ENCODE peak calls at places on chromosomes 6 and 20, in eight cellular contexts. A is left ventricle myocardium inferior, V is BJ, U is astrocyte, N is fibroblast of lung, G is A673, Z is astrocyte of the cerebellum, S is Panc1. I is an unnamed sample.

GRCh38 chr6:20191951-20192350 is 20.3 kb downstream of the MBOAT1 start:
- DNase-seq in U (no peak), V (no peak), A (no peak), S (no peak), N (peak), Z (no peak), G (no peak), I (no peak)

GRCh38 chr6:130136803-130137202 is 85.9 kb downstream of the SAMD3 start:
- DNase-seq in A (no peak), G (no peak), U (peak), N (peak), S (no peak), Z (no peak), V (no peak), I (peak)

GRCh38 chr20:32663704-32664351 is 9.9 kb downstream of the C20orf203 start:
- DNase-seq in N (no peak), S (no peak), G (no peak), V (no peak), U (no peak), Z (no peak), A (no peak), I (no peak)

GRCh38 chr6:136823128-136823660 is 802 bp downstream of the PEX7 start:
- DNase-seq in Z (no peak), N (no peak), G (peak), A (no peak), V (no peak), U (peak), S (no peak), I (no peak)

GRCh38 chr6:150465610-150466009 is 96.8 kb downstream of the IYD start:
- DNase-seq in N (no peak), U (no peak), S (no peak), Z (no peak), V (no peak), A (no peak), G (no peak), I (no peak)

GRCh38 chr6:159038914-159039884 is 5.6 kb downstream of the TAGAP start:
- DNase-seq in N (peak), V (peak), G (no peak), A (no peak), U (peak), S (no peak), Z (no peak), I (peak)

GRCh38 chr20:52382931-52383330 is 191.4 kb upstream of the ZFP64 start:
- DNase-seq in G (no peak), Z (no peak), V (no peak), N (no peak), U (no peak), S (no peak), A (no peak), I (no peak)

GRCh38 chr6:116387374-116387773 is 16.6 kb downstream of the DSE start:
- DNase-seq in S (no peak), Z (no peak), A (no peak), G (no peak), U (peak), V (no peak), N (peak), I (peak)

GRCh38 chr20:48971956-48972355 is 50.4 kb downstream of the ARFGEF2 start:
- DNase-seq in V (no peak), S (no peak), N (no peak), U (no peak), Z (no peak), G (no peak), A (no peak), I (no peak)

GRCh38 chr20:1934578-1935573 is 39.7 kb downstream of the SIRPA start:
- DNase-seq in V (no peak), N (peak), U (peak), G (peak), Z (no peak), A (peak), S (no peak), I (no peak)

GRCh38 chr6:108074057-108074358 is 533 bp downstream of the OSTM1 start:
- DNase-seq in U (no peak), G (no peak), Z (no peak), N (no peak), S (no peak), A (no peak), V (no peak), I (no peak)

GRCh38 chr20:49452011-49452482 is 30.4 kb downstream of the KCNB1 start:
- DNase-seq in N (peak), G (no peak), S (no peak), U (no peak), Z (no peak), V (no peak), A (peak), I (no peak)

GRCh38 chr6:26045939-26046368 is 41.3 kb upstream of the HFE start:
- DNase-seq in V (no peak), G (peak), U (no peak), S (no peak), A (no peak), N (no peak), Z (no peak), I (no peak)

GRCh38 chr6:20433929-20434328 is 32.2 kb downstream of the E2F3 start:
- DNase-seq in A (no peak), G (no peak), N (no peak), Z (no peak), S (no peak), V (no peak), U (no peak), I (no peak)

GRCh38 chr6:33490621-33491020 is 36.2 kb downstream of the ZBTB9 start:
- DNase-seq in Z (no peak), U (no peak), S (no peak), A (no peak), N (no peak), G (no peak), V (no peak), I (no peak)

GRCh38 chr6:169828176-169828575 is 76.8 kb downstream of the ERMARD start:
- DNase-seq in G (no peak), Z (no peak), N (no peak), U (no peak), V (no peak), S (no peak), A (no peak), I (no peak)

GRCh38 chr6:33824461-33825154 is 20.8 kb upstream of the MLN start:
- DNase-seq in G (no peak), V (no peak), N (no peak), S (no peak), Z (no peak), A (no peak), U (no peak), I (no peak)

GRCh38 chr20:16684416-16684815 is 45.4 kb upstream of the SNRPB2 start:
- DNase-seq in V (no peak), N (no peak), A (no peak), U (no peak), Z (no peak), G (no peak), S (no peak), I (no peak)

GRCh38 chr6:149867876-149868640 is 3.9 kb upstream of the LRP11 start:
- DNase-seq in G (peak), S (no peak), U (no peak), N (no peak), A (no peak), V (no peak), Z (no peak), I (no peak)

GRCh38 chr20:32828029-32828666 is 8.4 kb downstream of the MAPRE1 start:
- DNase-seq in V (no peak), U (peak), N (peak), S (no peak), A (no peak), Z (no peak), G (no peak), I (no peak)

GRCh38 chr20:4951299-4951698 is 50.0 kb downstream of the SLC23A2 start:
- DNase-seq in N (peak), S (no peak), V (no peak), A (no peak), Z (peak), U (peak), G (peak), I (no peak)

GRCh38 chr6:97963148-97963680 is 680.2 kb upstream of the MMS22L start:
- DNase-seq in V (no peak), N (peak), G (no peak), Z (peak), U (peak), A (no peak), S (no peak), I (no peak)

GRCh38 chr6:155026366-155027045 is 31.4 kb downstream of the TIAM2 start:
- DNase-seq in N (peak), Z (peak), V (no peak), S (peak), U (peak), G (peak), A (no peak), I (peak)

GRCh38 chr6:75272145-75272840 is 12.3 kb downstream of the TMEM30A start:
- DNase-seq in V (no peak), U (peak), N (peak), S (no peak), A (no peak), G (no peak), Z (no peak), I (no peak)

GRCh38 chr6:84204011-84204410 is 23.4 kb downstream of the CEP162 start:
- DNase-seq in Z (no peak), N (no peak), V (no peak), A (no peak), S (no peak), G (no peak), U (no peak), I (no peak)

GRCh38 chr6:41706876-41707564 is 28.4 kb downstream of the TFEB start:
- DNase-seq in A (no peak), S (no peak), N (peak), U (no peak), V (no peak), Z (no peak), G (no peak), I (no peak)

GRCh38 chr6:155100087-155100486 is 105.0 kb downstream of the TIAM2 start:
- DNase-seq in V (no peak), U (peak), S (no peak), N (peak), Z (peak), A (peak), G (no peak), I (no peak)

GRCh38 chr6:118288355-118289124 is 259.6 kb upstream of the PLN start:
- DNase-seq in A (no peak), S (no peak), Z (no peak), G (no peak), U (peak), V (no peak), N (peak), I (no peak)

GRCh38 chr6:5135783-5136376 is 50.7 kb downstream of the PPP1R3G start:
- DNase-seq in S (no peak), V (no peak), N (peak), Z (no peak), A (no peak), U (no peak), G (peak), I (no peak)

GRCh38 chr20:33915726-33916331 is 77.9 kb upstream of the RALY start:
- DNase-seq in Z (no peak), G (peak), U (no peak), V (no peak), N (no peak), S (peak), A (peak), I (no peak)

GRCh38 chr6:138428943-138429616 is 25.1 kb downstream of the HEBP2 start:
- DNase-seq in Z (peak), V (no peak), U (peak), S (no peak), G (peak), A (no peak), N (peak), I (no peak)

GRCh38 chr6:106315765-106316375 is 9.7 kb downstream of the ATG5 start:
- DNase-seq in V (no peak), N (peak), S (no peak), U (peak), Z (no peak), G (peak), A (no peak), I (no peak)

GRCh38 chr20:58256842-58257241 is 28.4 kb upstream of the ANKRD60 start:
- DNase-seq in N (no peak), S (no peak), G (no peak), U (no peak), V (no peak), A (no peak), Z (no peak), I (no peak)

GRCh38 chr6:159529820-159530405 is 163.1 kb downstream of the SOD2 start:
- DNase-seq in U (no peak), Z (peak), A (peak), V (no peak), S (no peak), N (no peak), G (no peak), I (no peak)

GRCh38 chr6:46715106-46715505 is 20.1 kb downstream of the PLA2G7 start:
- DNase-seq in G (no peak), S (no peak), U (peak), N (peak), A (no peak), Z (no peak), V (no peak), I (no peak)

DNA sequence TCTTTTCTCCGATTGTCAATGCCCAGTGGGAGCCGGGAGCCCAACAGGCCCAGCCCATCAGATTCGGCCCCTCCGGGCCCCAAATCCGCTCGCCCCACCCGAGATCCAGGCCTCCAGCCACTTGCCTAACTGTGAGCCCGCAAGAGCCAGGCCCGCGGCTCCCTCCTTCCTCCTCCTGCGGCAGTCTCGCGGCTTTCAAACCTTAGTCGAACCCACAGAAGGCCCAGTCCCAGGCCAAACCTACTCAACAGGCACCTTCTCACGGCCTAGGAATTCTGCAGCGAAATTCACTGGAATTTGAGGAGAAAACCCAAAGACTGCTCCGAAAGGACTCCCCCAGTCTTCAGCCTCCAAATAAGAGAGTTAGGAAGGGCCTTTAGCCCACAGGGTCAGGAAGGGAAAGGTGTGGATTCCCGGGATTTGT is 2.8 kb upstream of the TFAP2A start:
- DNase-seq in U (no peak), G (no peak), Z (no peak), S (no peak), A (no peak), N (no peak), V (no peak), I (no peak)
- H3K4me3 ChIP-seq in U (no peak), G (no peak), Z (no peak), S (peak), A (no peak), N (no peak), V (no peak), I (no peak)

DNA sequence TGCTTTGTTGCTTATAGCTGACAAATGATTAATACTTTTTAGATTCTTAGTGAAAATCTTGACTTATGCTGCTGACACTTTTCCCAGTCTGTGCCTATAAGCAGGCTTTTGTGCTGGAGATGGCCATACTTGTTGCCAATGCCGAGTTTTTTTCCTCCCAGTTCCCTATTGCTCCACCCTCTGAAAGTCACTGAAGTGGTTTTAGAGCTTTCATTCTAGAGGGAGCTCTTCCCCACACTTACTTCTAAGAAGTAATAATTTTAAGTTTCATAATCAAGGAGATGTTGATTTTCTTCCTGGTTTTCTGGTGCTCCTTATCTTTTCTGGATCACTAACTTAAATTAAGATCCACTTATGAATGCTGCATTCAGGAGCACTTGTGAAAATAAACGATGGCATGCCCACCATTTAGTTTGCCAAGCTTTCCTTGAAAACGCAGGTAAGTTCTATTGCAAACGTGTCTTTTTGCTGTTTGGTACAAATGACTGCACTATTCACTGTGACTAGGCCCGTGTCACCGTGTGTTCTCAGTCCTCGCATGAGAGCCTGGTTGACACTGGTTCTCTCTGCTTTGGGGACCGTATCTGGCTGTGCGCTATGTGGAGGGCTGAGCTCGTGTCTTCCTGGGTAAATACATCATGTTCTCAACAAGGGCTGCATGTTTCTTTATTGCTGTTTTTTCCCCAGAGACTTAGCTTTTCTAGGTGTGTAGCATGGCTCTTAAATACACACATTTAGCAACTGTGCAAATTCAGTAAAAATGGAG is 50.2 kb downstream of the GFRA4 start:
- DNase-seq in N (no peak), G (no peak), Z (no peak), U (no peak), S (no peak), V (no peak), A (no peak), I (no peak)
- TF ChIP-seq CTCF in N (peak), G (peak), Z (no peak), U (no peak), S (peak), V (peak), A (no peak), I (no peak)

GRCh38 chr20:35207950-35208611 is 18.4 kb upstream of the MMP24 start:
- DNase-seq in V (no peak), N (peak), A (peak), Z (peak), S (peak), G (peak), U (peak), I (peak)
- H3K4me3 ChIP-seq in V (no peak), N (peak), A (peak), Z (no peak), S (no peak), G (no peak), U (no peak), I (peak)

GRCh38 chr20:55058938-55059337 is 583.5 kb downstream of the DOK5 start:
- DNase-seq in S (no peak), V (no peak), N (no peak), U (no peak), G (no peak), Z (no peak), A (no peak), I (no peak)

GRCh38 chr20:55053389-55053788 is 578.0 kb downstream of the DOK5 start:
- DNase-seq in Z (no peak), V (no peak), N (no peak), U (no peak), G (no peak), A (no peak), S (no peak), I (no peak)

GRCh38 chr20:55052464-55052863 is 577.1 kb downstream of the DOK5 start:
- DNase-seq in G (no peak), U (peak), A (no peak), S (no peak), V (no peak), Z (no peak), N (peak), I (no peak)

GRCh38 chr20:55054443-55054842 is 579.0 kb downstream of the DOK5 start:
- DNase-seq in A (no peak), V (no peak), N (peak), Z (no peak), U (peak), G (no peak), S (no peak), I (peak)

GRCh38 chr20:55057779-55058415 is 582.5 kb downstream of the DOK5 start:
- DNase-seq in Z (no peak), S (no peak), A (no peak), V (no peak), U (no peak), N (peak), G (no peak), I (no peak)
- TF ChIP-seq CTCF in Z (peak), S (peak), A (peak), V (no peak), U (peak), N (no peak), G (no peak), I (peak)

GRCh38 chr6:127518710-127519468 is at the start of gene MTCL3:
- DNase-seq in S (no peak), Z (peak), N (peak), G (peak), U (peak), A (peak), V (no peak), I (peak)

GRCh38 chr6:127519469-127519785 is 292 bp upstream of the MTCL3 start:
- DNase-seq in S (no peak), Z (no peak), N (no peak), V (no peak), U (no peak), G (no peak), A (no peak), I (no peak)

GRCh38 chr6:127516676-127517273 is 2.4 kb downstream of the MTCL3 start:
- DNase-seq in S (peak), A (no peak), G (peak), N (no peak), U (peak), Z (peak), V (no peak), I (no peak)

GRCh38 chr6:127517698-127518097 is 1.4 kb downstream of the MTCL3 start:
- DNase-seq in N (no peak), A (no peak), U (no peak), G (no peak), V (no peak), Z (no peak), S (no peak), I (no peak)

DNA sequence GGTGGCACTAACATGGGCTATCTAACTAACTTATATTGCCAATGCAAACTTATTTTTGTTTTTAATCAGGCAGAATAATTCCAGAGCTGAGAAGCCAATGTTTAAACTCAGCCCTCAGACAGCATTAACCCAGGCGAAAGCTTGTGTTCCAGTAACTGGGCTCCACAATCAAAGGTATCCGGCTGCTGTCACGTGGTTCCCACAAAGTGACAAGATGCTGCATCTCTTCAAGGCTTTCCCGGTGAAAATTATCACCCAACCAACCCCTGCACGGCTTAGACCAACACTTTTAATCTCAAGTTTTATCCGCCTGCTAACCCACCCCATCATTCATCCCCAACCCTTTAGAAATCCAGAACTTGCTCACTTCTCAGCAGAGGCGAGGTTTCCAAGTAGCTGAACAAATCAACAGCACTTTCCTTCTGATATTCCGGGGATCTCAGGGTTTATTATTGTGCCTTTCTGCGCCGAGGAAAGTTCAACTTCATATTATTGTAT is 874 bp downstream of the MTCL3 start:
- DNase-seq in N (peak), S (no peak), A (no peak), V (no peak), Z (no peak), G (peak), U (no peak), I (no peak)
- H3K4me3 ChIP-seq in N (peak), S (peak), A (peak), V (no peak), Z (peak), G (peak), U (peak), I (peak)

GRCh38 chr20:15491564-15491963 is 1081.7 kb downstream of the KIF16B start:
- DNase-seq in N (no peak), V (no peak), S (no peak), Z (no peak), U (no peak), G (no peak), A (no peak), I (no peak)
- TF ChIP-seq CTCF in N (no peak), V (peak), S (peak), Z (peak), U (no peak), G (no peak), A (no peak), I (peak)

GRCh38 chr20:22402550-22402949 is 181.8 kb downstream of the FOXA2 start:
- DNase-seq in A (no peak), S (no peak), N (no peak), U (no peak), G (no peak), V (no peak), Z (no peak), I (no peak)
- H3K4me3 ChIP-seq in A (no peak), S (no peak), N (no peak), U (no peak), G (no peak), V (no peak), Z (no peak), I (no peak)

DNA sequence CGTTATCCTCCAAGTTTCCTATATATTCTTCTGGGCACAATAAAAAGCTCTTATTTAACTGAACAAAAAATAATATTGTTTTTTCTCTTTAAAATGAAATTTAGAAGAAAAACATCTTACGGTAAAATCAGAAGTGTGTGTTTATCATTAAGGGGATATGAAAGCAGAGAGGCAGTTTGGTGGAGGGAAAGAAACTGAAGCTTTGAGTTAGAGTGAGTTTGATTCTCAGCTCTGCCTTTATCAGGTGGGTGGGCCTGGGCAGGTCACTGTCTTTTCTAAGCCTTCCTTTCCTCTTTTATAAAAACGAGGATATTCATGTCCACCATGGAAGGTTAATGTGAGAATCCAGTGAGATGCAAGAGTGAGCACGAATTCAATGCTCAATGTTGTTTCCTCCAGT is 379.8 kb upstream of the CNR1 start:
- DNase-seq in A (no peak), G (no peak), S (no peak), U (no peak), N (no peak), Z (no peak), V (no peak), I (no peak)
- TF ChIP-seq CTCF in A (no peak), G (no peak), S (no peak), U (no peak), N (no peak), Z (no peak), V (no peak), I (no peak)